ENCODE peak calls at places on chromosome 17, in eight cellular contexts. K, E, R, P, X, V, U and A are unnamed samples.
A peak's percentile ranks its signal among the peaks of the same experiment; 100 is the strongest.

GRCh38 chr17:3474212-3474611 is 1.6 kb upstream of the ASPA start:
- DNase-seq in K (peak; percentile 18), E (no peak), R (no peak), P (no peak), X (peak; percentile 7), V (peak; percentile 32), U (peak; percentile 53), A (no peak)

GRCh38 chr17:7486181-7486580 is 2.0 kb downstream of the POLR2A start:
- DNase-seq in K (no peak), E (no peak), R (no peak), P (no peak), X (no peak), V (peak; percentile 64), U (no peak), A (no peak)

GRCh38 chr17:1487939-1488825 is 4.3 kb downstream of the MYO1C start:
- DNase-seq in K (peak; percentile 86), E (no peak), R (peak; percentile 74), P (peak; percentile 54), X (peak; percentile 84), V (peak; percentile 95), U (peak; percentile 97), A (peak; percentile 94)

GRCh38 chr17:77441130-77441920 is 300.6 kb downstream of the SEC14L1 start:
- DNase-seq in K (peak; percentile 49), E (peak; percentile 98), R (no peak), P (no peak), X (no peak), V (no peak), U (no peak), A (no peak)

GRCh38 chr17:27649929-27650328 is 18.9 kb downstream of the LGALS9 start:
- DNase-seq in K (no peak), E (no peak), R (no peak), P (no peak), X (no peak), V (no peak), U (no peak), A (no peak)

GRCh38 chr17:1055751-1056645 is 59.1 kb downstream of the TIMM22 start:
- DNase-seq in K (no peak), E (no peak), R (peak; percentile 72), P (no peak), X (peak; percentile 71), V (peak; percentile 69), U (peak; percentile 81), A (peak; percentile 38)

GRCh38 chr17:50196036-50196435 is 5.4 kb downstream of the COL1A1 start:
- DNase-seq in K (no peak), E (no peak), R (no peak), P (no peak), X (no peak), V (peak; percentile 53), U (no peak), A (no peak)

GRCh38 chr17:1907818-1908698 is 78.3 kb downstream of the RPA1 start:
- DNase-seq in K (no peak), E (no peak), R (no peak), P (no peak), X (peak; percentile 47), V (peak; percentile 75), U (peak; percentile 54), A (no peak)

GRCh38 chr17:79788989-79789942 is 7.6 kb downstream of the CBX8 start:
- DNase-seq in K (no peak), E (no peak), R (no peak), P (no peak), X (no peak), V (no peak), U (peak; percentile 40), A (no peak)

GRCh38 chr17:80749611-80750010 is 205.0 kb downstream of the RPTOR start:
- DNase-seq in K (no peak), E (no peak), R (no peak), P (no peak), X (no peak), V (no peak), U (no peak), A (no peak)

GRCh38 chr17:75131278-75132017 is at the start of gene NT5C:
- DNase-seq in K (peak; percentile 83), E (no peak), R (peak; percentile 93), P (peak; percentile 52), X (peak; percentile 71), V (peak; percentile 93), U (peak; percentile 93), A (peak; percentile 75)

GRCh38 chr17:78875738-78876597 is 27.0 kb downstream of the CEP295NL start:
- DNase-seq in K (peak; percentile 90), E (no peak), R (no peak), P (no peak), X (peak; percentile 46), V (peak; percentile 29), U (no peak), A (peak; percentile 60)

GRCh38 chr17:31492880-31493655 is 101.6 kb downstream of the RAB11FIP4 start:
- DNase-seq in K (no peak), E (peak; percentile 72), R (no peak), P (no peak), X (no peak), V (peak; percentile 26), U (no peak), A (no peak)

GRCh38 chr17:65754081-65754480 is 192.6 kb upstream of the AXIN2 start:
- DNase-seq in K (no peak), E (no peak), R (no peak), P (no peak), X (no peak), V (no peak), U (no peak), A (no peak)

GRCh38 chr17:16491703-16492612 is at the start of gene LRRC75A:
- DNase-seq in K (peak; percentile 56), E (no peak), R (peak; percentile 61), P (no peak), X (no peak), V (peak; percentile 73), U (peak; percentile 83), A (peak; percentile 59)

GRCh38 chr17:14784997-14785696 is 480.0 kb downstream of the PMP22 start:
- DNase-seq in K (no peak), E (peak; percentile 12), R (no peak), P (no peak), X (no peak), V (no peak), U (peak; percentile 39), A (no peak)